ENCODE peak calls at places on chromosomes 5 and 9, in four cellular contexts. T, J, A and U are unnamed samples.

GRCh38 chr9:134624827-134625181 is 16.8 kb upstream of the COL5A1 start:
- DNase-seq in T (no peak), J (no peak), A (no peak), U (no peak)

GRCh38 chr9:83964973-83965349 is 15.1 kb downstream of the HNRNPK start:
- DNase-seq in T (no peak), J (no peak), A (no peak), U (no peak)

GRCh38 chr5:78065663-78066062 is 228.8 kb downstream of the AP3B1 start:
- DNase-seq in T (no peak), J (no peak), A (no peak), U (no peak)

GRCh38 chr5:179549973-179550510 is 312 bp upstream of the RUFY1 start:
- DNase-seq in T (no peak), J (no peak), A (peak), U (no peak)

GRCh38 chr5:38532165-38532669 is 24.2 kb downstream of the LIFR start:
- DNase-seq in T (no peak), J (no peak), A (no peak), U (no peak)

GRCh38 chr9:4147476-4148214 is 152.2 kb downstream of the GLIS3 start:
- DNase-seq in T (no peak), J (no peak), A (no peak), U (no peak)

GRCh38 chr5:71810023-71810422 is 90.9 kb downstream of the CARTPT start:
- DNase-seq in T (no peak), J (no peak), A (no peak), U (no peak)

GRCh38 chr5:67331296-67331925 is 134.8 kb upstream of the CD180 start:
- DNase-seq in T (no peak), J (no peak), A (no peak), U (no peak)

GRCh38 chr5:14281746-14282181 is 138.6 kb downstream of the TRIO start:
- DNase-seq in T (no peak), J (no peak), A (no peak), U (no peak)

GRCh38 chr9:114291886-114292590 is 30.9 kb upstream of the ORM1 start:
- DNase-seq in T (peak), J (no peak), A (no peak), U (no peak)

GRCh38 chr5:125348221-125348692 is 601.8 kb upstream of the ZNF608 start:
- DNase-seq in T (no peak), J (no peak), A (no peak), U (no peak)

GRCh38 chr5:39755986-39756385 is 331.2 kb upstream of the DAB2 start:
- DNase-seq in T (no peak), J (peak), A (no peak), U (peak)

GRCh38 chr9:87085521-87085920 is 138.2 kb upstream of the GAS1 start:
- DNase-seq in T (no peak), J (no peak), A (no peak), U (no peak)

GRCh38 chr9:124371183-124371582 is 44.1 kb downstream of the PSMB7 start:
- DNase-seq in T (no peak), J (peak), A (no peak), U (no peak)

GRCh38 chr5:133130387-133131118 is 78.7 kb downstream of the HSPA4 start:
- DNase-seq in T (no peak), J (no peak), A (no peak), U (no peak)

GRCh38 chr5:95238560-95239325 is 46.2 kb downstream of the MCTP1 start:
- DNase-seq in T (no peak), J (no peak), A (no peak), U (no peak)

GRCh38 chr5:131413605-131414559 is 150.0 kb downstream of the CDC42SE2 start:
- DNase-seq in T (no peak), J (no peak), A (no peak), U (no peak)

GRCh38 chr9:113542741-113543140 is 79.2 kb downstream of the RGS3 start:
- DNase-seq in T (no peak), J (no peak), A (no peak), U (no peak)

GRCh38 chr5:155522540-155522939 is 509.0 kb downstream of the KIF4B start:
- DNase-seq in T (no peak), J (no peak), A (no peak), U (no peak)

GRCh38 chr9:93009337-93010015 is 49.0 kb upstream of the SUSD3 start:
- DNase-seq in T (peak), J (no peak), A (no peak), U (no peak)

GRCh38 chr5:171366645-171367044 is 21.0 kb upstream of the NPM1 start:
- DNase-seq in T (no peak), J (no peak), A (no peak), U (no peak)

GRCh38 chr9:104069288-104069687 is 24.8 kb upstream of the SMC2 start:
- DNase-seq in T (no peak), J (no peak), A (no peak), U (no peak)

GRCh38 chr9:119951591-119951990 is 582.4 kb upstream of the BRINP1 start:
- DNase-seq in T (no peak), J (no peak), A (no peak), U (no peak)

GRCh38 chr5:179907570-179908324 is at the start of gene TBC1D9B:
- DNase-seq in T (peak), J (no peak), A (peak), U (no peak)

GRCh38 chr5:71651554-71651953 is 64.4 kb downstream of the MCCC2 start:
- DNase-seq in T (peak), J (no peak), A (peak), U (no peak)

GRCh38 chr9:76153372-76153771 is 240.9 kb downstream of the RFK start:
- DNase-seq in T (no peak), J (no peak), A (no peak), U (no peak)

GRCh38 chr9:100222674-100223073 is 123.6 kb downstream of the INVS start:
- DNase-seq in T (no peak), J (no peak), A (no peak), U (no peak)

GRCh38 chr5:141182248-141182647 is at the start of gene PCDHB16:
- DNase-seq in T (no peak), J (no peak), A (no peak), U (no peak)

GRCh38 chr5:56003179-56003578 is 8.4 kb upstream of the IL6ST start:
- DNase-seq in T (no peak), J (peak), A (no peak), U (no peak)

GRCh38 chr9:130171226-130172148 is 717 bp upstream of the NCS1 start:
- DNase-seq in T (peak), J (no peak), A (no peak), U (no peak)

GRCh38 chr5:1251678-1252580 is 26.7 kb downstream of the SLC6A18 start:
- DNase-seq in T (no peak), J (no peak), A (no peak), U (no peak)

GRCh38 chr9:124550080-124550479 is 42.9 kb upstream of the NR5A1 start:
- DNase-seq in T (no peak), J (no peak), A (no peak), U (no peak)

GRCh38 chr5:73883646-73884045 is 257.6 kb downstream of the ARHGEF28 start:
- DNase-seq in T (no peak), J (no peak), A (no peak), U (no peak)

GRCh38 chr5:145483211-145483610 is 351.9 kb downstream of the PRELID2 start:
- DNase-seq in T (no peak), J (no peak), A (no peak), U (peak)

GRCh38 chr5:35861718-35862117 is 5.0 kb downstream of the IL7R start:
- DNase-seq in T (no peak), J (peak), A (no peak), U (no peak)

GRCh38 chr5:142327111-142327842 is 2.5 kb upstream of the SPRY4 start:
- DNase-seq in T (no peak), J (no peak), A (no peak), U (no peak)

GRCh38 chr5:107670927-107671741 is at the start of gene EFNA5:
- DNase-seq in T (peak), J (peak), A (no peak), U (no peak)

GRCh38 chr5:173598686-173599085 is 17.8 kb downstream of the BOD1 start:
- DNase-seq in T (no peak), J (no peak), A (no peak), U (no peak)

GRCh38 chr9:93898502-93899426 is 56.4 kb downstream of the BARX1 start:
- DNase-seq in T (peak), J (no peak), A (no peak), U (no peak)

GRCh38 chr5:172957458-172957857 is 1.8 kb upstream of the RPL26L1 start:
- DNase-seq in T (no peak), J (no peak), A (no peak), U (no peak)